ENCODE peak calls at places on chromosome 22, in four cellular contexts. O is SJSA1, E is skeletal muscle cell, P is small intestine. C is an unnamed sample.

GRCh38 chr22:29870574-29870973 is 12.4 kb upstream of the MTMR3 start:
- DNase-seq in O (no peak), P (no peak), E (no peak), C (no peak)

GRCh38 chr22:33914699-33915098 is 5.6 kb downstream of the LARGE1 start:
- DNase-seq in P (no peak), E (no peak), O (no peak), C (no peak)

GRCh38 chr22:46673677-46674236 is 53.6 kb downstream of the GRAMD4 start:
- DNase-seq in P (no peak), O (no peak), E (no peak), C (no peak)

GRCh38 chr22:40202225-40202944 is 24.7 kb downstream of the TNRC6B start:
- DNase-seq in E (no peak), O (no peak), P (no peak), C (no peak)

GRCh38 chr22:36764641-36765040 is 11.3 kb downstream of the IFT27 start:
- DNase-seq in P (no peak), O (no peak), E (no peak), C (no peak)

GRCh38 chr22:40463727-40464126 is 93.3 kb downstream of the SGSM3 start:
- DNase-seq in E (no peak), P (no peak), O (no peak), C (no peak)

GRCh38 chr22:42509548-42509947 is 10.0 kb downstream of the RRP7A start:
- DNase-seq in E (no peak), O (no peak), P (no peak), C (no peak)

GRCh38 chr22:23138584-23139469 is 3.0 kb downstream of the RSPH14 start:
- DNase-seq in O (no peak), E (no peak), P (no peak), C (no peak)

GRCh38 chr22:45502215-45503070 is at the start of gene FBLN1:
- DNase-seq in P (no peak), O (no peak), E (no peak), C (no peak)

GRCh38 chr22:38484244-38484643 is 16.3 kb downstream of the KDELR3 start:
- DNase-seq in P (no peak), O (no peak), E (no peak), C (no peak)

GRCh38 chr22:50713008-50713385 is 25.0 kb upstream of the ACR start:
- DNase-seq in E (no peak), P (no peak), O (no peak), C (no peak)

GRCh38 chr22:47619631-47620030 is 857.2 kb downstream of the TBC1D22A start:
- DNase-seq in O (peak; percentile 27), P (no peak), E (no peak), C (no peak)

GRCh38 chr22:35306350-35306967 is 6.8 kb downstream of the TOM1 start:
- DNase-seq in E (no peak), O (no peak), P (no peak), C (no peak)

GRCh38 chr22:49996532-49997220 is 15.9 kb downstream of the IL17REL start:
- DNase-seq in P (no peak), O (no peak), E (no peak), C (no peak)

GRCh38 chr22:23230348-23231068 is 50.2 kb downstream of the BCR start:
- DNase-seq in O (no peak), P (no peak), E (no peak), C (no peak)

GRCh38 chr22:44179196-44179988 is 1.3 kb upstream of the PARVG start:
- DNase-seq in E (no peak), P (no peak), O (no peak), C (no peak)

GRCh38 chr22:38973289-38974169 is 8.6 kb upstream of the APOBEC3B start:
- DNase-seq in O (no peak), P (peak; percentile 45), E (no peak), C (no peak)

GRCh38 chr22:38830845-38831108 is 13.1 kb downstream of the NPTXR start:
- DNase-seq in P (no peak), E (no peak), O (no peak), C (no peak)

GRCh38 chr22:50420015-50420414 is 54.8 kb downstream of the SBF1 start:
- DNase-seq in O (peak; percentile 37), P (no peak), E (no peak), C (no peak)

GRCh38 chr22:48450188-48450825 is 1377.4 kb downstream of the BRD1 start:
- DNase-seq in O (no peak), P (no peak), E (no peak), C (no peak)

GRCh38 chr22:29936186-29936585 is 53.2 kb downstream of the MTMR3 start:
- DNase-seq in P (peak; percentile 31), E (no peak), O (no peak), C (no peak)